ENCODE peak calls at places on chromosomes 2 and 18, in six cellular contexts. One of them, this sample, is unnamed.
A peak's percentile ranks its signal among the peaks of the same experiment; 100 is the strongest.

GRCh38 chr2:128638741-128639477 is 320.2 kb upstream of the HS6ST1 start:
- DNase-seq in CD4-positive, alpha-beta T cell: peak; percentile 19
- DNase-seq in osteocyte: peak; percentile 90
- DNase-seq in left ventricle myocardium superior: no peak
- DNase-seq in GF-D8: no peak
- DNase-seq in M059J: peak; percentile 47
- DNase-seq in this sample: no peak

GRCh38 chr2:105754011-105754410 is 9.3 kb downstream of the NCK2 start:
- DNase-seq in CD4-positive, alpha-beta T cell: peak; percentile 52
- DNase-seq in osteocyte: no peak
- DNase-seq in left ventricle myocardium superior: no peak
- DNase-seq in GF-D8: no peak
- DNase-seq in M059J: no peak
- DNase-seq in this sample: no peak

GRCh38 chr2:138632066-138632465 is 130.5 kb downstream of the SPOPL start:
- DNase-seq in CD4-positive, alpha-beta T cell: no peak
- DNase-seq in osteocyte: no peak
- DNase-seq in left ventricle myocardium superior: no peak
- DNase-seq in GF-D8: no peak
- DNase-seq in M059J: peak; percentile 37
- DNase-seq in this sample: no peak

GRCh38 chr18:62347091-62347506 is 22.0 kb downstream of the TNFRSF11A start:
- DNase-seq in CD4-positive, alpha-beta T cell: no peak
- DNase-seq in osteocyte: no peak
- DNase-seq in left ventricle myocardium superior: no peak
- DNase-seq in GF-D8: no peak
- DNase-seq in M059J: peak; percentile 15
- DNase-seq in this sample: no peak

GRCh38 chr18:62341423-62341920 is 16.4 kb downstream of the TNFRSF11A start:
- DNase-seq in CD4-positive, alpha-beta T cell: no peak
- DNase-seq in osteocyte: no peak
- DNase-seq in left ventricle myocardium superior: no peak
- DNase-seq in GF-D8: no peak
- DNase-seq in M059J: no peak
- DNase-seq in this sample: no peak

GRCh38 chr2:48268671-48269070 is 261.3 kb upstream of the STON1 start:
- DNase-seq in CD4-positive, alpha-beta T cell: no peak
- DNase-seq in osteocyte: no peak
- DNase-seq in left ventricle myocardium superior: no peak
- DNase-seq in GF-D8: no peak
- DNase-seq in M059J: no peak
- DNase-seq in this sample: no peak

GRCh38 chr2:236826727-236827126 is 257.1 kb downstream of the ACKR3 start:
- DNase-seq in CD4-positive, alpha-beta T cell: no peak
- DNase-seq in osteocyte: no peak
- DNase-seq in left ventricle myocardium superior: no peak
- DNase-seq in GF-D8: no peak
- DNase-seq in M059J: no peak
- DNase-seq in this sample: no peak

GRCh38 chr18:46596119-46596518 is 60.9 kb downstream of the LOXHD1 start:
- DNase-seq in CD4-positive, alpha-beta T cell: no peak
- DNase-seq in osteocyte: no peak
- DNase-seq in left ventricle myocardium superior: no peak
- DNase-seq in GF-D8: peak; percentile 30
- DNase-seq in M059J: no peak
- DNase-seq in this sample: no peak

GRCh38 chr2:38499921-38500634 is 102.7 kb downstream of the HNRNPLL start:
- DNase-seq in CD4-positive, alpha-beta T cell: no peak
- DNase-seq in osteocyte: no peak
- DNase-seq in left ventricle myocardium superior: peak; percentile 49
- DNase-seq in GF-D8: no peak
- DNase-seq in M059J: no peak
- DNase-seq in this sample: no peak

GRCh38 chr2:20532634-20533437 is 86.0 kb downstream of the RHOB start:
- DNase-seq in CD4-positive, alpha-beta T cell: no peak
- DNase-seq in osteocyte: no peak
- DNase-seq in left ventricle myocardium superior: no peak
- DNase-seq in GF-D8: no peak
- DNase-seq in M059J: no peak
- DNase-seq in this sample: no peak

GRCh38 chr2:203859030-203859854 is 8.3 kb upstream of the CTLA4 start:
- DNase-seq in CD4-positive, alpha-beta T cell: no peak
- DNase-seq in osteocyte: no peak
- DNase-seq in left ventricle myocardium superior: no peak
- DNase-seq in GF-D8: no peak
- DNase-seq in M059J: no peak
- DNase-seq in this sample: no peak

GRCh38 chr2:179441551-179441950 is 176.9 kb upstream of the SESTD1 start:
- DNase-seq in CD4-positive, alpha-beta T cell: no peak
- DNase-seq in osteocyte: no peak
- DNase-seq in left ventricle myocardium superior: no peak
- DNase-seq in GF-D8: no peak
- DNase-seq in M059J: no peak
- DNase-seq in this sample: no peak

GRCh38 chr18:9453273-9453672 is 22.0 kb upstream of the RALBP1 start:
- DNase-seq in CD4-positive, alpha-beta T cell: no peak
- DNase-seq in osteocyte: no peak
- DNase-seq in left ventricle myocardium superior: no peak
- DNase-seq in GF-D8: no peak
- DNase-seq in M059J: no peak
- DNase-seq in this sample: no peak

This sample was measured in GM13976.